ENCODE peak calls at places on chromosomes 3 and 15, in seven cellular contexts. One of them, this sample, is unnamed.

GRCh38 chr3:134457331-134458125 is 28.3 kb downstream of the ANAPC13 start:
- DNase-seq in heart left ventricle: no peak
- DNase-seq in stimulated activated CD4-positive, alpha-beta T cell treated with anti-CD3 and anti-CD28 coated beads, Interleukin-15, amount 100 ng/mL, for 24 hours: no peak
- DNase-seq in EL: no peak
- DNase-seq in upper lobe of right lung: no peak
- DNase-seq in RCC 7860: no peak
- DNase-seq in SJSA1: no peak
- DNase-seq in this sample: no peak

GRCh38 chr3:151256761-151257160 is 21.6 kb downstream of the P2RY14 start:
- DNase-seq in heart left ventricle: no peak
- DNase-seq in stimulated activated CD4-positive, alpha-beta T cell treated with anti-CD3 and anti-CD28 coated beads, Interleukin-15, amount 100 ng/mL, for 24 hours: no peak
- DNase-seq in EL: no peak
- DNase-seq in upper lobe of right lung: no peak
- DNase-seq in RCC 7860: no peak
- DNase-seq in SJSA1: no peak
- DNase-seq in this sample: no peak

GRCh38 chr15:72846027-72846426 is 62.5 kb upstream of the ADPGK start:
- DNase-seq in heart left ventricle: no peak
- DNase-seq in stimulated activated CD4-positive, alpha-beta T cell treated with anti-CD3 and anti-CD28 coated beads, Interleukin-15, amount 100 ng/mL, for 24 hours: no peak
- DNase-seq in EL: no peak
- DNase-seq in upper lobe of right lung: no peak
- DNase-seq in RCC 7860: no peak
- DNase-seq in SJSA1: no peak
- DNase-seq in this sample: no peak

GRCh38 chr3:12737319-12737718 is 21.7 kb downstream of the TMEM40 start:
- DNase-seq in heart left ventricle: no peak
- DNase-seq in stimulated activated CD4-positive, alpha-beta T cell treated with anti-CD3 and anti-CD28 coated beads, Interleukin-15, amount 100 ng/mL, for 24 hours: no peak
- DNase-seq in EL: no peak
- DNase-seq in upper lobe of right lung: no peak
- DNase-seq in RCC 7860: no peak
- DNase-seq in SJSA1: no peak
- DNase-seq in this sample: no peak

GRCh38 chr3:141331370-141332318 is 36.7 kb upstream of the ZBTB38 start:
- DNase-seq in heart left ventricle: peak
- DNase-seq in stimulated activated CD4-positive, alpha-beta T cell treated with anti-CD3 and anti-CD28 coated beads, Interleukin-15, amount 100 ng/mL, for 24 hours: no peak
- DNase-seq in EL: peak
- DNase-seq in upper lobe of right lung: no peak
- DNase-seq in RCC 7860: peak
- DNase-seq in SJSA1: peak
- DNase-seq in this sample: no peak

GRCh38 chr15:31372635-31373091 is 46.0 kb downstream of the KLF13 start:
- DNase-seq in heart left ventricle: peak
- DNase-seq in stimulated activated CD4-positive, alpha-beta T cell treated with anti-CD3 and anti-CD28 coated beads, Interleukin-15, amount 100 ng/mL, for 24 hours: no peak
- DNase-seq in EL: peak
- DNase-seq in upper lobe of right lung: no peak
- DNase-seq in RCC 7860: no peak
- DNase-seq in SJSA1: peak
- DNase-seq in this sample: no peak

GRCh38 chr3:15646924-15647511 is 45.5 kb downstream of the BTD start:
- DNase-seq in heart left ventricle: peak
- DNase-seq in stimulated activated CD4-positive, alpha-beta T cell treated with anti-CD3 and anti-CD28 coated beads, Interleukin-15, amount 100 ng/mL, for 24 hours: no peak
- DNase-seq in EL: peak
- DNase-seq in upper lobe of right lung: no peak
- DNase-seq in RCC 7860: peak
- DNase-seq in SJSA1: peak
- DNase-seq in this sample: peak

GRCh38 chr15:40562691-40563090 is 2.2 kb downstream of the CCDC32 start:
- DNase-seq in heart left ventricle: no peak
- DNase-seq in stimulated activated CD4-positive, alpha-beta T cell treated with anti-CD3 and anti-CD28 coated beads, Interleukin-15, amount 100 ng/mL, for 24 hours: no peak
- DNase-seq in EL: no peak
- DNase-seq in upper lobe of right lung: no peak
- DNase-seq in RCC 7860: no peak
- DNase-seq in SJSA1: no peak
- DNase-seq in this sample: no peak

GRCh38 chr15:45635191-45635638 is 386 bp downstream of the SQOR start:
- DNase-seq in heart left ventricle: peak
- DNase-seq in stimulated activated CD4-positive, alpha-beta T cell treated with anti-CD3 and anti-CD28 coated beads, Interleukin-15, amount 100 ng/mL, for 24 hours: peak
- DNase-seq in EL: peak
- DNase-seq in upper lobe of right lung: peak
- DNase-seq in RCC 7860: peak
- DNase-seq in SJSA1: no peak
- DNase-seq in this sample: peak

GRCh38 chr15:32855942-32856341 is 138.1 kb downstream of the GREM1 start:
- DNase-seq in heart left ventricle: no peak
- DNase-seq in stimulated activated CD4-positive, alpha-beta T cell treated with anti-CD3 and anti-CD28 coated beads, Interleukin-15, amount 100 ng/mL, for 24 hours: no peak
- DNase-seq in EL: peak
- DNase-seq in upper lobe of right lung: no peak
- DNase-seq in RCC 7860: peak
- DNase-seq in SJSA1: peak
- DNase-seq in this sample: no peak

GRCh38 chr3:32844914-32845313 is 27.1 kb downstream of the TRIM71 start:
- DNase-seq in heart left ventricle: no peak
- DNase-seq in stimulated activated CD4-positive, alpha-beta T cell treated with anti-CD3 and anti-CD28 coated beads, Interleukin-15, amount 100 ng/mL, for 24 hours: no peak
- DNase-seq in EL: no peak
- DNase-seq in upper lobe of right lung: no peak
- DNase-seq in RCC 7860: no peak
- DNase-seq in SJSA1: no peak
- DNase-seq in this sample: no peak

GRCh38 chr15:89652666-89653065 is 2.6 kb downstream of the KIF7 start:
- DNase-seq in heart left ventricle: no peak
- DNase-seq in stimulated activated CD4-positive, alpha-beta T cell treated with anti-CD3 and anti-CD28 coated beads, Interleukin-15, amount 100 ng/mL, for 24 hours: no peak
- DNase-seq in EL: no peak
- DNase-seq in upper lobe of right lung: no peak
- DNase-seq in RCC 7860: no peak
- DNase-seq in SJSA1: no peak
- DNase-seq in this sample: no peak

GRCh38 chr3:30253832-30254231 is 352.6 kb upstream of the TGFBR2 start:
- DNase-seq in heart left ventricle: no peak
- DNase-seq in stimulated activated CD4-positive, alpha-beta T cell treated with anti-CD3 and anti-CD28 coated beads, Interleukin-15, amount 100 ng/mL, for 24 hours: no peak
- DNase-seq in EL: no peak
- DNase-seq in upper lobe of right lung: no peak
- DNase-seq in RCC 7860: no peak
- DNase-seq in SJSA1: no peak
- DNase-seq in this sample: no peak

GRCh38 chr3:187325632-187326031 is 34.1 kb upstream of the MASP1 start:
- DNase-seq in heart left ventricle: no peak
- DNase-seq in stimulated activated CD4-positive, alpha-beta T cell treated with anti-CD3 and anti-CD28 coated beads, Interleukin-15, amount 100 ng/mL, for 24 hours: no peak
- DNase-seq in EL: no peak
- DNase-seq in upper lobe of right lung: no peak
- DNase-seq in RCC 7860: no peak
- DNase-seq in SJSA1: no peak
- DNase-seq in this sample: no peak

GRCh38 chr3:171061749-171062148 is 35.2 kb upstream of the SLC2A2 start:
- DNase-seq in heart left ventricle: no peak
- DNase-seq in stimulated activated CD4-positive, alpha-beta T cell treated with anti-CD3 and anti-CD28 coated beads, Interleukin-15, amount 100 ng/mL, for 24 hours: no peak
- DNase-seq in EL: no peak
- DNase-seq in upper lobe of right lung: no peak
- DNase-seq in RCC 7860: no peak
- DNase-seq in SJSA1: no peak
- DNase-seq in this sample: no peak

GRCh38 chr15:69573815-69574472 is 121.3 kb downstream of the RPLP1 start:
- DNase-seq in heart left ventricle: no peak
- DNase-seq in stimulated activated CD4-positive, alpha-beta T cell treated with anti-CD3 and anti-CD28 coated beads, Interleukin-15, amount 100 ng/mL, for 24 hours: peak
- DNase-seq in EL: no peak
- DNase-seq in upper lobe of right lung: no peak
- DNase-seq in RCC 7860: peak
- DNase-seq in SJSA1: peak
- DNase-seq in this sample: peak

GRCh38 chr15:41506796-41507341 is 6.8 kb downstream of the LTK start:
- DNase-seq in heart left ventricle: no peak
- DNase-seq in stimulated activated CD4-positive, alpha-beta T cell treated with anti-CD3 and anti-CD28 coated beads, Interleukin-15, amount 100 ng/mL, for 24 hours: no peak
- DNase-seq in EL: no peak
- DNase-seq in upper lobe of right lung: no peak
- DNase-seq in RCC 7860: no peak
- DNase-seq in SJSA1: no peak
- DNase-seq in this sample: no peak

GRCh38 chr15:73295630-73296286 is 73.0 kb downstream of the HCN4 start:
- DNase-seq in heart left ventricle: no peak
- DNase-seq in stimulated activated CD4-positive, alpha-beta T cell treated with anti-CD3 and anti-CD28 coated beads, Interleukin-15, amount 100 ng/mL, for 24 hours: no peak
- DNase-seq in EL: no peak
- DNase-seq in upper lobe of right lung: no peak
- DNase-seq in RCC 7860: no peak
- DNase-seq in SJSA1: no peak
- DNase-seq in this sample: no peak

GRCh38 chr15:41546846-41547786 is 3.1 kb upstream of the RPAP1 start:
- DNase-seq in heart left ventricle: no peak
- DNase-seq in stimulated activated CD4-positive, alpha-beta T cell treated with anti-CD3 and anti-CD28 coated beads, Interleukin-15, amount 100 ng/mL, for 24 hours: no peak
- DNase-seq in EL: peak
- DNase-seq in upper lobe of right lung: no peak
- DNase-seq in RCC 7860: peak
- DNase-seq in SJSA1: peak
- DNase-seq in this sample: no peak

GRCh38 chr3:12947504-12948369 is 106.4 kb upstream of the RPL32 start:
- DNase-seq in heart left ventricle: peak
- DNase-seq in stimulated activated CD4-positive, alpha-beta T cell treated with anti-CD3 and anti-CD28 coated beads, Interleukin-15, amount 100 ng/mL, for 24 hours: no peak
- DNase-seq in EL: peak
- DNase-seq in upper lobe of right lung: peak
- DNase-seq in RCC 7860: no peak
- DNase-seq in SJSA1: no peak
- DNase-seq in this sample: no peak

GRCh38 chr3:134445095-134445494 is 40.7 kb downstream of the ANAPC13 start:
- DNase-seq in heart left ventricle: no peak
- DNase-seq in stimulated activated CD4-positive, alpha-beta T cell treated with anti-CD3 and anti-CD28 coated beads, Interleukin-15, amount 100 ng/mL, for 24 hours: no peak
- DNase-seq in EL: no peak
- DNase-seq in upper lobe of right lung: no peak
- DNase-seq in RCC 7860: no peak
- DNase-seq in SJSA1: no peak
- DNase-seq in this sample: no peak

GRCh38 chr15:63971427-63971805 is 74.9 kb downstream of the DAPK2 start:
- DNase-seq in heart left ventricle: no peak
- DNase-seq in stimulated activated CD4-positive, alpha-beta T cell treated with anti-CD3 and anti-CD28 coated beads, Interleukin-15, amount 100 ng/mL, for 24 hours: peak
- DNase-seq in EL: no peak
- DNase-seq in upper lobe of right lung: no peak
- DNase-seq in RCC 7860: no peak
- DNase-seq in SJSA1: no peak
- DNase-seq in this sample: peak

GRCh38 chr3:127722104-127722784 is 49.5 kb downstream of the ABTB1 start:
- DNase-seq in heart left ventricle: peak
- DNase-seq in stimulated activated CD4-positive, alpha-beta T cell treated with anti-CD3 and anti-CD28 coated beads, Interleukin-15, amount 100 ng/mL, for 24 hours: no peak
- DNase-seq in EL: no peak
- DNase-seq in upper lobe of right lung: no peak
- DNase-seq in RCC 7860: no peak
- DNase-seq in SJSA1: no peak
- DNase-seq in this sample: no peak

This sample was measured in activated CD8-positive, alpha-beta T cell treated with anti-CD3 and anti-CD28 coated beads for 36 hours.